ENCODE peak calls at places on chromosome X, in four cellular contexts. F is GM12878, A is HepG2, T is K562. I is an unnamed sample.

GRCh38 chrX:109911046-109911445 is 91.9 kb upstream of the TMEM164 start:
- DNase-seq in F (no peak), A (no peak), T (no peak), I (no peak)

GRCh38 chrX:10007604-10008003 is 40.4 kb downstream of the CLDN34 start:
- DNase-seq in F (no peak), T (no peak), A (no peak), I (no peak)

GRCh38 chrX:95076449-95076848 is 1402.4 kb downstream of the FAM133A start:
- DNase-seq in T (no peak), A (peak; percentile 2), F (no peak), I (no peak)

GRCh38 chrX:153948002-153948466 is 3.6 kb upstream of the RENBP start:
- DNase-seq in A (peak; percentile 45), F (no peak), T (no peak), I (no peak)

GRCh38 chrX:57900961-57901360 is 9.3 kb downstream of the ZXDA start:
- DNase-seq in A (no peak), F (no peak), T (no peak), I (no peak)

GRCh38 chrX:26778320-26778888 is 562.4 kb downstream of the MAGEB5 start:
- DNase-seq in T (no peak), F (no peak), A (no peak), I (no peak)

GRCh38 chrX:27890611-27891010 is 82.8 kb downstream of the MAGEB10 start:
- DNase-seq in F (no peak), T (no peak), A (no peak), I (no peak)

GRCh38 chrX:14496674-14497073 is 32.7 kb upstream of the GLRA2 start:
- DNase-seq in F (no peak), T (no peak), A (no peak), I (no peak)

GRCh38 chrX:27918799-27919198 is 62.5 kb downstream of the DCAF8L1 start:
- DNase-seq in F (no peak), A (no peak), T (no peak), I (no peak)

GRCh38 chrX:110104078-110104477 is 101.2 kb downstream of the TMEM164 start:
- DNase-seq in A (no peak), T (no peak), F (no peak), I (no peak)

GRCh38 chrX:35561985-35562384 is 236.2 kb upstream of the MAGEB16 start:
- DNase-seq in A (no peak), T (no peak), F (no peak), I (no peak)

GRCh38 chrX:270848-271367 is 10.3 kb upstream of the PLCXD1 start:
- DNase-seq in F (no peak), T (no peak), A (no peak), I (no peak)

GRCh38 chrX:129721870-129722269 is 16.9 kb upstream of the XPNPEP2 start:
- DNase-seq in T (no peak), A (no peak), F (no peak), I (no peak)

GRCh38 chrX:48573690-48574269 is 504 bp upstream of the RBM3 start:
- DNase-seq in T (peak; percentile 67), A (no peak), F (no peak), I (peak; percentile 58)

GRCh38 chrX:63680423-63680822 is 104.6 kb downstream of the ARHGEF9 start:
- DNase-seq in T (no peak), A (no peak), F (no peak), I (no peak)
- TF ChIP-seq FOXK2 in T (no peak), A (no peak), F (no peak), I (no peak)

DNA sequence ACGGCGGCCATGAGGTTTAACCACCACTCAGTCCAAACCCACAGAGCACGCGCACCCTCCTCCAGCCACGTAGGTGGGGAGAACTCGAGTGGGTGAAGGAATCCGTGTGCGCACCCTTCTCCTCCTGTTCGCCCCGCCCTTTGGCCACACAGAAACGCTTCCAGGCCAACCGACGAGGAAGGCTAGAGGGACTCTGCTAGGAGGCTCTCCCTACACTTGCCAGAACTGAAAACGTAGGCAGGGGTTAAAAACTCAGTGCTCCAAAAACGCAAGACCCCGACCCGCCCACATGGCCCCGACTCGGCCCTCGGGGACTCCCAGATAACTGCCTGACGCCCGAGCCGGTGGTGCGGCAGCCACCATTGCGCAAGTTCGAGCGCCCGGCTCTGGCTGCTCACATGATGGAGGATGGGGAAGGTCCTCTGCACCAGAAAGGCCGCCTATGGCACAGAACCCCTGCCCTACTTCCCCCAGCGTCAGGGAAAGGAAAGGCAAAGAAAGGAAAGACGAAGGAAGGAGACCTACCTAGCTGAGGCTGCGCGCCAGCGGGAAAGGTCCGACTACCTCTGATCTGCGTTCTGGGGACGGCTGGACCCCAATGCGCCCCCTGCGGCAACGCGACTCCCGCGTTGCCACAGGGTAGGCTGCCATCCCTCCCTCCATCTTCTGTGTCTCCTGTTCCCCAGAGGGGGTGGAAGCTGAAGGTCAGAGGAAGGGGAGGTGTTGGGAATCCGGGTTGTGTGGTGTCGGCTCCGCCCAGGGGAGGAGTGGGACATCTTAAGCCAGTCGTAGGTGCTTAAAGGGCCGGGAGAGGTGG is 201.9 kb upstream of the AGTR2 start:
- DNase-seq in T (no peak), A (no peak), F (no peak), I (peak; percentile 62)
- TF ChIP-seq FOXM1 in T (no peak), A (no peak), F (no peak), I (no peak)

GRCh38 chrX:104486691-104487090 is 79.3 kb upstream of the IL1RAPL2 start:
- DNase-seq in A (no peak), F (no peak), T (no peak), I (no peak)

DNA sequence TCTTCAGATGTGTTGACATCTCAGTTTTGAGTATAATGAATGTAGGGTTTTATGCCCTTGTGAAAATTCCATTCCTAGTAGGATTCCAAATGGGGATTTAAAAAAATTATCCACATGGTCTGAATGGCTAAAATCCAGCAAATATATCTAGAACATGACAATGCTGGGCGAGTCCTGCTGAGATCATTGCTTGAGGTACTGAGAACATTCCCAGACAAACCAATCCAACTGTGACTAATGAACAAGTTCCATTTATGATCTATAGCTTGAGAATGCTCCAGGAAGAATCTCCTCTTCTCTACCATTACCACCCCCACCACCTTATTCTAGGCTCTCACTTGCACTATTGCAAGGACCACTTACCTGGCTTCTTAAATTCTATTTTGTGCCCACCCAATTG is 77.2 kb upstream of the IL1RAPL2 start:
- DNase-seq in A (no peak), F (no peak), T (no peak), I (no peak)
- TF ChIP-seq BHLHE40 in A (no peak), F (no peak), T (no peak), I (no peak)

DNA sequence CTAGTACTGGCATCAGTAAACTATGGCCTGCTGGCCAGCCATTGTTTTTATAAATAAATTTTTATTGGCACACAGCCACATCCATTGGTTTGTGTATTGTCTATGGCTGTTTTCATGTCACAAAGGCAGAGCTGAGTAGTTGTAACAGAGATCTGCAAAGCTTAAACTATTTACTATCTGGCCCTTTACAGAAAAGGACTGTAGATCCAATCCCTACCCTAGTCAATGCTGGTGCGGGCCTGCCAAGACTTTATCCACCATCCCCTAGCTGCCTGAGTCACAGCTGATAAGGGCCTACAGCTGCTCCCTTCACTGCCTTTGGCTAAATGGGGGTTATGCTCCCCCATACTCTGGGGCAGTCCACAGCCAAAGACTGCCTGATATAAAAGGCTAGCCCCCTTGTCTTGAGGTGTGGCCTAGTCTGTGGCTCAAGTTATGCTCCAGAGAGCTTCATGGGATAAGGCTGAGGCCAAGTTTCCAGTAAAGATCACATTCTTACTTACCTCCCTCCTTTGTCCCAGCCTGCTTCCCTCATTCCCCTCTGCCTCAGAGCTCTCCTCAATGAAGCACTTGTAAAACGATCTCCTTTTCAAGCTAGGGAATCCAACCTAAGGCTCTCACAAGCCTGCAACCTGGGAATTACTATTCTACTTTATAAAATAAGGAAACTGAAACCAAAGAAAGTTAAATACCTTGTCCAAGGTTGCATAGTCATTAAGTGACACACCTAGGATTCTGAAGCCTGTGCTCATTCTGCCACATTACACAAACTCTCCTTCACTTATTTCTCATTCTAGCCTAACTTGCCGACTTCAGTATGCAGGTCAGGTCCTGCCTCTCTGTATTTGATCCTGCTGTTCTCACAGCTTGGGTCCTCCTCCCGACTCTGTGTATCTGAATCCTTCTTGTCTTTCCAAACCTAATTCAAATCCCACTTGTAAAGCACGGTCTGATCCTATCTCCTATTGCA is 20.7 kb downstream of the ACE2 start:
- DNase-seq in T (peak; percentile 88), F (no peak), A (no peak), I (no peak)
- TF ChIP-seq FOXK2 in T (no peak), F (no peak), A (no peak), I (no peak)

GRCh38 chrX:122943918-122944317 is 240.2 kb upstream of the GRIA3 start:
- DNase-seq in F (no peak), A (no peak), T (no peak), I (no peak)
- TF ChIP-seq FOXM1 in F (no peak), A (no peak), T (no peak), I (no peak)

GRCh38 chrX:84259868-84260267 is 71.9 kb upstream of the RPS6KA6 start:
- DNase-seq in T (no peak), F (no peak), A (no peak), I (no peak)
- TF ChIP-seq BHLHE40 in T (no peak), F (no peak), A (no peak), I (no peak)

GRCh38 chrX:2697741-2698294 is 6.7 kb downstream of the CD99 start:
- DNase-seq in A (no peak), T (no peak), F (peak; percentile 44), I (no peak)
- TF ChIP-seq FOXK2 in A (no peak), T (no peak), F (no peak), I (no peak)

I was measured in HEK293T.